ENCODE peak calls at places on chromosomes 4 and X, in nine cellular contexts. One of them, this sample, is unnamed.

GRCh38 chr4:41361831-41362646 is 105.3 kb downstream of the UCHL1 start:
- DNase-seq in endothelial cell of umbilical vein: peak
- DNase-seq in GM12878: no peak
- DNase-seq in SK-N-SH: peak
- DNase-seq in K562: no peak
- DNase-seq in HCT116: no peak
- DNase-seq in NB4: no peak
- DNase-seq in A549: peak
- DNase-seq in HepG2: no peak
- DNase-seq in this sample: no peak

GRCh38 chr4:37971202-37971601 is 11.0 kb downstream of the PTTG2 start:
- DNase-seq in endothelial cell of umbilical vein: no peak
- DNase-seq in GM12878: no peak
- DNase-seq in SK-N-SH: no peak
- DNase-seq in K562: no peak
- DNase-seq in HCT116: no peak
- DNase-seq in NB4: no peak
- DNase-seq in A549: no peak
- DNase-seq in HepG2: no peak
- DNase-seq in this sample: no peak

GRCh38 chr4:122086338-122086737 is 65.8 kb upstream of the BLTP1 start:
- DNase-seq in endothelial cell of umbilical vein: no peak
- DNase-seq in GM12878: no peak
- DNase-seq in SK-N-SH: no peak
- DNase-seq in K562: no peak
- DNase-seq in HCT116: no peak
- DNase-seq in NB4: no peak
- DNase-seq in A549: no peak
- DNase-seq in HepG2: no peak
- DNase-seq in this sample: no peak

GRCh38 chrX:81120936-81121351 is 80.8 kb downstream of the HMGN5 start:
- DNase-seq in endothelial cell of umbilical vein: peak
- DNase-seq in GM12878: peak
- DNase-seq in SK-N-SH: peak
- DNase-seq in K562: peak
- DNase-seq in HCT116: no peak
- DNase-seq in NB4: peak
- DNase-seq in A549: peak
- DNase-seq in HepG2: peak
- DNase-seq in this sample: peak

GRCh38 chrX:3129256-3129655 is 88.0 kb downstream of the ARSF start:
- DNase-seq in endothelial cell of umbilical vein: no peak
- DNase-seq in GM12878: no peak
- DNase-seq in SK-N-SH: no peak
- DNase-seq in K562: no peak
- DNase-seq in HCT116: no peak
- DNase-seq in NB4: no peak
- DNase-seq in A549: no peak
- DNase-seq in HepG2: no peak
- DNase-seq in this sample: no peak

GRCh38 chrX:139739138-139739537 is 31.2 kb upstream of the MCF2 start:
- DNase-seq in endothelial cell of umbilical vein: peak
- DNase-seq in GM12878: peak
- DNase-seq in SK-N-SH: no peak
- DNase-seq in K562: no peak
- DNase-seq in HCT116: no peak
- DNase-seq in NB4: no peak
- DNase-seq in A549: no peak
- DNase-seq in HepG2: no peak
- DNase-seq in this sample: no peak

GRCh38 chrX:97539970-97540519 is 656.3 kb downstream of the RPA4 start:
- DNase-seq in endothelial cell of umbilical vein: peak
- DNase-seq in GM12878: no peak
- DNase-seq in SK-N-SH: no peak
- DNase-seq in K562: no peak
- DNase-seq in HCT116: no peak
- DNase-seq in NB4: no peak
- DNase-seq in A549: no peak
- DNase-seq in HepG2: peak
- DNase-seq in this sample: no peak

GRCh38 chrX:8688776-8689175 is 43.2 kb downstream of the ANOS1 start:
- DNase-seq in endothelial cell of umbilical vein: no peak
- DNase-seq in GM12878: no peak
- DNase-seq in SK-N-SH: no peak
- DNase-seq in K562: no peak
- DNase-seq in HCT116: no peak
- DNase-seq in NB4: no peak
- DNase-seq in A549: no peak
- DNase-seq in HepG2: no peak
- DNase-seq in this sample: peak

GRCh38 chr4:13059015-13059414 is 425.1 kb downstream of the RAB28 start:
- DNase-seq in endothelial cell of umbilical vein: no peak
- DNase-seq in GM12878: no peak
- DNase-seq in SK-N-SH: no peak
- DNase-seq in K562: no peak
- DNase-seq in HCT116: no peak
- DNase-seq in NB4: no peak
- DNase-seq in A549: no peak
- DNase-seq in HepG2: no peak
- DNase-seq in this sample: no peak

GRCh38 chr4:128424524-128425195 is 137.0 kb upstream of the PGRMC2 start:
- DNase-seq in endothelial cell of umbilical vein: no peak
- DNase-seq in GM12878: no peak
- DNase-seq in SK-N-SH: no peak
- DNase-seq in K562: no peak
- DNase-seq in HCT116: no peak
- DNase-seq in NB4: no peak
- DNase-seq in A549: no peak
- DNase-seq in HepG2: no peak
- DNase-seq in this sample: no peak

GRCh38 chr4:8696369-8697127 is 104.0 kb downstream of the CPZ start:
- DNase-seq in endothelial cell of umbilical vein: no peak
- DNase-seq in GM12878: no peak
- DNase-seq in SK-N-SH: no peak
- DNase-seq in K562: no peak
- DNase-seq in HCT116: no peak
- DNase-seq in NB4: no peak
- DNase-seq in A549: no peak
- DNase-seq in HepG2: no peak
- DNase-seq in this sample: no peak

GRCh38 chr4:125388653-125389052 is 73.9 kb downstream of the FAT4 start:
- DNase-seq in endothelial cell of umbilical vein: peak
- DNase-seq in GM12878: no peak
- DNase-seq in SK-N-SH: no peak
- DNase-seq in K562: no peak
- DNase-seq in HCT116: no peak
- DNase-seq in NB4: no peak
- DNase-seq in A549: no peak
- DNase-seq in HepG2: no peak
- DNase-seq in this sample: no peak

GRCh38 chrX:10611441-10612090 is 8.8 kb downstream of the MID1 start:
- DNase-seq in endothelial cell of umbilical vein: peak
- DNase-seq in GM12878: no peak
- DNase-seq in SK-N-SH: no peak
- DNase-seq in K562: no peak
- DNase-seq in HCT116: no peak
- DNase-seq in NB4: no peak
- DNase-seq in A549: no peak
- DNase-seq in HepG2: no peak
- DNase-seq in this sample: no peak

GRCh38 chr4:174496631-174497442 is 25.5 kb downstream of the HPGD start:
- DNase-seq in endothelial cell of umbilical vein: no peak
- DNase-seq in GM12878: no peak
- DNase-seq in SK-N-SH: no peak
- DNase-seq in K562: no peak
- DNase-seq in HCT116: no peak
- DNase-seq in NB4: no peak
- DNase-seq in A549: peak
- DNase-seq in HepG2: no peak
- DNase-seq in this sample: no peak

GRCh38 chr4:74440356-74440755 is 4.6 kb upstream of the AREG start:
- DNase-seq in endothelial cell of umbilical vein: no peak
- DNase-seq in GM12878: no peak
- DNase-seq in SK-N-SH: peak
- DNase-seq in K562: no peak
- DNase-seq in HCT116: no peak
- DNase-seq in NB4: no peak
- DNase-seq in A549: no peak
- DNase-seq in HepG2: peak
- DNase-seq in this sample: no peak

GRCh38 chr4:1795304-1796195 is 2.5 kb downstream of the FGFR3 start:
- DNase-seq in endothelial cell of umbilical vein: no peak
- DNase-seq in GM12878: no peak
- DNase-seq in SK-N-SH: no peak
- DNase-seq in K562: peak
- DNase-seq in HCT116: no peak
- DNase-seq in NB4: peak
- DNase-seq in A549: no peak
- DNase-seq in HepG2: peak
- DNase-seq in this sample: no peak

GRCh38 chr4:118224239-118224829 is 128.5 kb downstream of the PRSS12 start:
- DNase-seq in endothelial cell of umbilical vein: peak
- DNase-seq in GM12878: no peak
- DNase-seq in SK-N-SH: peak
- DNase-seq in K562: peak
- DNase-seq in HCT116: peak
- DNase-seq in NB4: peak
- DNase-seq in A549: peak
- DNase-seq in HepG2: peak
- DNase-seq in this sample: no peak
- TF ChIP-seq MAX in endothelial cell of umbilical vein: no peak
- TF ChIP-seq MAX in GM12878: no peak
- TF ChIP-seq MAX in SK-N-SH: no peak
- TF ChIP-seq MAX in K562: no peak
- TF ChIP-seq MAX in HCT116: no peak
- TF ChIP-seq MAX in NB4: no peak
- TF ChIP-seq MAX in A549: no peak
- TF ChIP-seq MAX in HepG2: no peak
- TF ChIP-seq MAX in this sample: no peak

DNA sequence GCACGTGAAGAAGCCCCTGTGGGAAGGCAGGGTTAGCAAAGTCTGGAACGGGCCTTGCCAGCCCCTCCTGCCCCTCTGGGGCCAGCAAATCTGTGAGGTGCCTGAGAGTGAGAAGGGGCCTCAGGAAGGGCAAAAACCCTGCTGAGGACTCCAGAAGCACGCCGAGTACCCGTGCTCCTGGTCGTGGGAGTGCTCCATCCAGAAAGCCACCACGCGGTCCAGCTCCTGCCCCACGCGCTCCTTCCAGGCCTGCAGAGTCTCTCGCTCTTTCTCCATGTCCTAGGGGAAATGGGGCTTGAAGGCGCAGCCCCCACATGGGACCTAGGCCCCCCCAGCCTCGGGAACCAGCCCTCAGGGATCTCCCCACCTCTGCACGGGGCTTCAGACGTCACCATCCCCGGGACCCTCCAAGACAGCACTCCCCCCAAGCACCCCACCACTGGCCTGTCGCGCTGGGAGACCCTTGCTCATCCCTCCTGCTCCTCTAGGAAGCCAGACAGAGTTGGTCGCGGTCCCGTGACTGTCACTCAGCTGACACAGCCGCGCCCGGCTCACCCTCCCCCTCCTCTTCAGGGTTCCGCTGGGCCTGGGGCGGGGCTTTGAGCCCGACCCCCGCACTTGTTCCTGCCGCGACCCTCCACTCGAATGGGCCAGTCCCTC is at the start of gene RENBP:
- DNase-seq in endothelial cell of umbilical vein: no peak
- DNase-seq in GM12878: no peak
- DNase-seq in SK-N-SH: peak
- DNase-seq in K562: peak
- DNase-seq in HCT116: no peak
- DNase-seq in NB4: no peak
- DNase-seq in A549: no peak
- DNase-seq in HepG2: no peak
- DNase-seq in this sample: peak
- TF ChIP-seq MAX in endothelial cell of umbilical vein: no peak
- TF ChIP-seq MAX in GM12878: no peak
- TF ChIP-seq MAX in SK-N-SH: no peak
- TF ChIP-seq MAX in K562: peak
- TF ChIP-seq MAX in HCT116: no peak
- TF ChIP-seq MAX in NB4: no peak
- TF ChIP-seq MAX in A549: no peak
- TF ChIP-seq MAX in HepG2: no peak
- TF ChIP-seq MAX in this sample: no peak

GRCh38 chrX:147565239-147565638 is 346.5 kb upstream of the FMR1 start:
- DNase-seq in endothelial cell of umbilical vein: no peak
- DNase-seq in GM12878: no peak
- DNase-seq in SK-N-SH: no peak
- DNase-seq in K562: no peak
- DNase-seq in HCT116: no peak
- DNase-seq in NB4: no peak
- DNase-seq in A549: no peak
- DNase-seq in HepG2: no peak
- DNase-seq in this sample: no peak
- TF ChIP-seq MAX in endothelial cell of umbilical vein: no peak
- TF ChIP-seq MAX in GM12878: no peak
- TF ChIP-seq MAX in SK-N-SH: no peak
- TF ChIP-seq MAX in K562: no peak
- TF ChIP-seq MAX in HCT116: no peak
- TF ChIP-seq MAX in NB4: no peak
- TF ChIP-seq MAX in A549: no peak
- TF ChIP-seq MAX in HepG2: no peak
- TF ChIP-seq MAX in this sample: no peak

DNA sequence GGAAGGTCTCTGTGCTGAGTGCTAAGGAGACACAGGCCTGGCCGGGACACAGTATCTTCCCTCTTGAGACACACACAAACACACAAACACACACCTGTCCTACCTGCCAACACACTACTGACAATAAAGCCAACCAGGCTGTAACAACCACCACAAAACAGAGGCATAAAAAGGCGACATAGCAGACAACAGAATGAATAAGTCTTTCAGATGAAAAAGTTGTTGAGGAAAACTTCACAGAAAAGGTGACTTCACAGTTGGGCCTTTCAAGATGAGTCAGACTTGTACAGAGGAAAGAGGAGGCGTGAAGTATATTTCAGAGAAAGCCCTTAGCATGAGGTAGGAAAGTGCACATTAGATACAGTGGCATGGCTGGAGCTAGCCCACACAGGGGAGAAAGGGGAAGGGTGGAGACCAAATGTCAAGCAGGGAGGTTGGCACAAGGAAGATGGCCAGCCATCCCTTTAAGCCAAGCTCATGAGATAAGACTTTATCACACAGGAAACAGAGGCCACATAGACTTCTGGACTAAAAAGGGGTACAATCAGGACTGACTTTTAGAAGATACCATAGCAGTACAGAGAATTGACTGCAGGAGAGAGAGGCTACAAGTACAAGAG is 54.0 kb downstream of the SLC9A7 start:
- DNase-seq in endothelial cell of umbilical vein: peak
- DNase-seq in GM12878: peak
- DNase-seq in SK-N-SH: no peak
- DNase-seq in K562: peak
- DNase-seq in HCT116: no peak
- DNase-seq in NB4: peak
- DNase-seq in A549: no peak
- DNase-seq in HepG2: no peak
- DNase-seq in this sample: no peak
- TF ChIP-seq MAX in endothelial cell of umbilical vein: no peak
- TF ChIP-seq MAX in GM12878: peak
- TF ChIP-seq MAX in SK-N-SH: no peak
- TF ChIP-seq MAX in K562: no peak
- TF ChIP-seq MAX in HCT116: peak
- TF ChIP-seq MAX in NB4: no peak
- TF ChIP-seq MAX in A549: no peak
- TF ChIP-seq MAX in HepG2: no peak
- TF ChIP-seq MAX in this sample: no peak

This sample was measured in WTC11.